ENCODE peak calls at places on chromosomes 7 and 10, in eight cellular contexts. G is CD8-positive, alpha-beta memory T cell; R is CD8-positive, alpha-beta T cell; B is IMR-90; V is heart right ventricle; L is tibial artery; P is lower lobe of right lung; O is cardiac muscle cell. K is an unnamed sample.

GRCh38 chr7:23462846-23463245 is 7.4 kb downstream of the IGF2BP3 start:
- DNase-seq in R (no peak), P (no peak), L (no peak), O (peak; percentile 73), V (no peak), B (peak; percentile 67), G (no peak), K (no peak)

GRCh38 chr10:72104472-72105097 is 16.2 kb upstream of the SPOCK2 start:
- DNase-seq in R (no peak), P (no peak), V (no peak), B (no peak), O (no peak), G (no peak), L (no peak), K (no peak)

GRCh38 chr7:149625947-149626392 is 128.4 kb upstream of the ZNF746 start:
- DNase-seq in B (no peak), L (no peak), G (no peak), P (no peak), R (no peak), O (no peak), V (no peak), K (no peak)

GRCh38 chr10:78981970-78982281 is 86.8 kb upstream of the ZMIZ1 start:
- DNase-seq in O (peak; percentile 61), V (peak; percentile 71), P (no peak), L (no peak), G (no peak), R (no peak), B (no peak), K (no peak)

GRCh38 chr10:106355450-106355849 is 809.1 kb downstream of the SORCS1 start:
- DNase-seq in L (no peak), R (no peak), G (no peak), B (no peak), P (no peak), O (no peak), V (no peak), K (no peak)

GRCh38 chr10:106285199-106285598 is 879.3 kb downstream of the SORCS1 start:
- DNase-seq in G (no peak), V (no peak), B (peak; percentile 8), O (no peak), L (no peak), R (no peak), P (no peak), K (no peak)

GRCh38 chr10:4181075-4181474 is 396.1 kb upstream of the KLF6 start:
- DNase-seq in G (no peak), R (no peak), L (no peak), B (no peak), P (no peak), V (no peak), O (no peak), K (no peak)

GRCh38 chr10:1963341-1963740 is 226.0 kb upstream of the ADARB2 start:
- DNase-seq in G (no peak), R (no peak), V (no peak), B (no peak), P (no peak), O (no peak), L (no peak), K (no peak)

GRCh38 chr7:4799508-4800268 is 24.3 kb downstream of the AP5Z1 start:
- DNase-seq in L (no peak), O (no peak), P (peak; percentile 48), V (peak; percentile 64), G (no peak), B (no peak), R (no peak), K (no peak)

GRCh38 chr7:92740713-92741126 is 95.7 kb downstream of the CDK6 start:
- DNase-seq in V (no peak), P (no peak), O (no peak), R (no peak), G (no peak), L (no peak), B (peak; percentile 89), K (no peak)

GRCh38 chr10:6924166-6924565 is 344.1 kb upstream of the PRKCQ start:
- DNase-seq in L (no peak), G (no peak), P (no peak), V (no peak), B (peak; percentile 18), R (no peak), O (no peak), K (no peak)

GRCh38 chr10:29588640-29589421 is 45.9 kb downstream of the SVIL start:
- DNase-seq in B (peak; percentile 55), L (no peak), G (no peak), O (no peak), R (no peak), V (no peak), P (no peak), K (no peak)

GRCh38 chr10:86264481-86265231 is 101.9 kb downstream of the GRID1 start:
- DNase-seq in L (peak; percentile 11), O (no peak), B (no peak), V (no peak), G (no peak), R (no peak), P (peak; percentile 41), K (no peak)

GRCh38 chr7:51034531-51035264 is 252.0 kb upstream of the GRB10 start:
- DNase-seq in P (no peak), O (no peak), R (no peak), V (no peak), G (no peak), B (peak; percentile 76), L (no peak), K (no peak)

GRCh38 chr7:15937571-15937970 is 251.1 kb upstream of the MEOX2 start:
- DNase-seq in B (peak; percentile 56), G (no peak), L (no peak), R (no peak), O (no peak), V (no peak), P (no peak), K (no peak)

DNA sequence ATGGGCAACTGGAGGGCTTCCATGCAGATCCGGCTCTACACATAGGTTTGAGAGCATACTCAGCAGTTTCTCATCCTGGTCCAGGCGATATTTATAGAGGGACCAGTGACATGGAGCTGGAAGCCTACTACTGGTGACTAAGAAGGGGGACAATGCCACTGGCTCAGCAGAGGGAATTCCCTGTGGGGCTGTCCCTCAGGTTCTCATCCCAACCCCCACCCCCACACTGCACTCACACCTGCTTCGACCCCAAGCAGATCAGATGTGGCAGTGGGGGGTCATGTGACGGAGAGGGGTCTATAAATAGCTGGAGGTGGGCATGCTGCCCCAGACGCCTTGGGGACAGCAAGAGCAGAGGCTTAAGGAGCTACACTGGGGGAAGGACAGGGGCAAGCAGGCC is at the start of gene CLCN1:
- DNase-seq in R (no peak), O (no peak), G (no peak), V (no peak), P (no peak), B (no peak), L (no peak), K (no peak)
- H3K27ac ChIP-seq in R (no peak within 1 kb of the TSS), O (no peak within 1 kb of the TSS), G (no peak within 1 kb of the TSS), V (no peak within 1 kb of the TSS), P (no peak within 1 kb of the TSS), B (no peak within 1 kb of the TSS), L (no peak within 1 kb of the TSS), K (no peak within 1 kb of the TSS)

DNA sequence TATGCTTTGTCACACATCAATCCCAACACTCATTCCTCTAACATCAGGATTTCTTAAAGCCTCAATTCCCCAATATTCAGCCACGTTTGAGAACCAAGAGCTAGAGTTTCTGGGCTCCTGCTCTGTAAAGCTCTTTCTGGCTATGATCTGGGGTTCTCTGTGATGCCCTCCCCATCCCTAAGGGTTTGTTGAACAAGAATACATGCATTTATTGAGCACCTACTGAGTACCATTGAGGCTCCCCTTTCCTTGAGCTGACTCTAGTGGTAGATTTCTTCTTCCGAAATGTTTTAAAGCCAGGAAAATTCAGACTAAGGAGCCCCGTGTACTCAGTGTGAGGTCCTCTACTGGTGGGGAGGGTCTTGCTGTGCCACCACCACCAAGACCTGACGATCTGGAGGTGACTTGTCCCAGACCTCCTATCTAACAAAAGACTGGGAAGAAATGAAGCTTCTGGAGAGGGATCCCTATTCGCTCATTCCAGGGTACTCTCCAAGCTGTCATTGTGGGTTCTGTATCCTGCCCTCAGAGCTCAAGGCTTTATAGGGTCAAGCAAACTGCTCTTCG is 23.1 kb upstream of the SRGN start:
- DNase-seq in O (no peak), R (no peak), P (no peak), L (no peak), B (no peak), G (no peak), V (no peak), K (no peak)
- H3K27ac ChIP-seq in O (no peak overlapping the region), R (no peak overlapping the region), P (peak overlapping the region; percentile 68), L (peak overlapping the region; percentile 49), B (no peak overlapping the region), G (no peak overlapping the region), V (peak overlapping the region; percentile 89), K (peak overlapping the region; percentile 55)

GRCh38 chr7:55022618-55022985 is 3.8 kb downstream of the EGFR start:
- DNase-seq in G (no peak), B (no peak), R (no peak), V (no peak), P (no peak), L (no peak), O (no peak), K (no peak)

GRCh38 chr7:55024776-55025175 is 6.0 kb downstream of the EGFR start:
- DNase-seq in R (no peak), G (no peak), O (no peak), V (no peak), L (no peak), B (peak; percentile 65), P (no peak), K (no peak)

GRCh38 chr7:55026867-55027490 is 8.2 kb downstream of the EGFR start:
- DNase-seq in G (no peak), L (peak; percentile 59), O (no peak), P (no peak), B (peak; percentile 48), V (no peak), R (no peak), K (no peak)

GRCh38 chr7:55028011-55028410 is 9.2 kb downstream of the EGFR start:
- DNase-seq in P (no peak), G (no peak), R (no peak), O (no peak), V (no peak), B (peak; percentile 71), L (no peak), K (no peak)

DNA sequence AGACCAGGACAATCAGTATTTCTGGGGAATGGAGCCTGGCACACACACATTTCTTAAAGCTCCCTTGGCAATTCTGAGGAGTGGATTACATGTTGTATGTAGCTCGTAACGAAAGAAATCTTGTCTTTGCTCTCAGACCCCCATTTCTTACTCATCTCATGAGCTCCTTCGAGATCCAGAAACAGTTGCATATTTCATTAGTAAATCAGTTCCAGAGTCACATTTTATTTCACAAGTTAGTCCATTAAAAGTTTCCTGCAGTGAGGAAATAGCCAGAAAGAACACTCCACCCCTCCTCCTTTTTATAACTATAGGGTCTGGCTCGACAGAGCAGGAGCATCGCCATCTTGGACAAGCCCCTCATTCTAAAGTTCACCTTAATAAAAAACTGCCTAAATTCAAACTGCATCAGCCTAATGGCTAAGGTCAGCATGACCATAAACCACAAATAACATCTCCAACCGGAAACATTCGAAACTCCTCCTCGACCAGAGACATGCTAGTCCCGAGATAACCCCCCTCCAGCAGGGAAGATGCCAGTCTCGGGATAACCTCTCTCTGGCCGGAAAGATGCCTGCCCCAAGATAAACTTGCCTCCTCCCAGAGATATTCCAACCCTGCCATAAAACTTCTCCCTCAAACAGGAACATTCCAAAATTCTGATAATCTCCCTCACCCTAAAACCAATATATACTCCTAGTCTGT is 7.4 kb downstream of the EGFR start:
- DNase-seq in O (no peak), L (no peak), P (no peak), V (no peak), R (no peak), G (no peak), B (no peak), K (no peak)
- H3K27ac ChIP-seq in O (no peak overlapping the region), L (peak overlapping the region; percentile 59), P (peak overlapping the region; percentile 37), V (peak overlapping the region; percentile 36), R (no peak overlapping the region), G (no peak overlapping the region), B (peak overlapping the region; percentile 9), K (no peak overlapping the region)

GRCh38 chr7:47480576-47481538 is 101.1 kb downstream of the TNS3 start:
- DNase-seq in O (no peak), P (no peak), B (no peak), R (no peak), V (no peak), G (no peak), L (no peak), K (no peak)
- H3K27ac ChIP-seq in O (peak overlapping the region; percentile 98), P (peak overlapping the region; percentile 76), B (peak overlapping the region; percentile 54), R (no peak overlapping the region), V (peak overlapping the region; percentile 74), G (no peak overlapping the region), L (peak overlapping the region; percentile 72), K (no peak overlapping the region)

K was measured in caudate nucleus.